ENCODE peak calls at places on chromosomes 12 and 14, in five cellular contexts. Z, N, A, H and V are unnamed samples.

GRCh38 chr12:28866715-28867503 is 282.2 kb upstream of the FAR2 start:
- DNase-seq in A (no peak), Z (no peak), N (no peak), H (no peak), V (no peak)

GRCh38 chr12:88371416-88372183 is 208.7 kb downstream of the KITLG start:
- DNase-seq in Z (no peak), A (no peak), N (no peak), H (no peak), V (no peak)

GRCh38 chr14:75879031-75879430 is 102.8 kb downstream of the TGFB3 start:
- DNase-seq in H (no peak), Z (peak; percentile 97), A (no peak), N (no peak), V (no peak)

GRCh38 chr12:127822743-127823433 is 444.1 kb upstream of the TMEM132C start:
- DNase-seq in N (no peak), Z (no peak), H (no peak), A (no peak), V (no peak)

GRCh38 chr12:45279916-45280547 is 64.1 kb downstream of the ANO6 start:
- DNase-seq in H (no peak), A (no peak), N (no peak), Z (no peak), V (no peak)

GRCh38 chr14:54667764-54668163 is 100.8 kb downstream of the SAMD4A start:
- DNase-seq in H (no peak), N (no peak), A (no peak), Z (no peak), V (no peak)

GRCh38 chr12:115233891-115234543 is 550.0 kb upstream of the TBX3 start:
- DNase-seq in Z (no peak), H (no peak), N (peak; percentile 77), A (no peak), V (peak; percentile 92)

GRCh38 chr12:101609198-101609597 is 14.4 kb downstream of the MYBPC1 start:
- DNase-seq in H (no peak), N (no peak), Z (no peak), A (no peak), V (no peak)

GRCh38 chr12:79454338-79454777 is 236.4 kb downstream of the PAWR start:
- DNase-seq in N (no peak), Z (peak; percentile 78), H (no peak), A (no peak), V (peak; percentile 10)

GRCh38 chr12:106205208-106206069 is 42.4 kb downstream of the CKAP4 start:
- DNase-seq in N (peak; percentile 58), Z (no peak), A (no peak), H (no peak), V (peak; percentile 33)

GRCh38 chr14:85172889-85173458 is 357.0 kb upstream of the FLRT2 start:
- DNase-seq in A (no peak), N (no peak), Z (no peak), H (no peak), V (no peak)

GRCh38 chr14:92792885-92793284 is 1.2 kb upstream of the GOLGA5 start:
- DNase-seq in H (no peak), A (no peak), N (no peak), Z (no peak), V (peak; percentile 59)

GRCh38 chr12:121532503-121533390 is 48.1 kb downstream of the KDM2B start:
- DNase-seq in H (no peak), Z (peak; percentile 84), N (no peak), A (no peak), V (no peak)

GRCh38 chr12:115149685-115150378 is 465.9 kb upstream of the TBX3 start:
- DNase-seq in H (no peak), A (no peak), N (no peak), Z (peak; percentile 99), V (no peak)

GRCh38 chr12:51217133-51217967 is 512 bp downstream of the POU6F1 start:
- DNase-seq in Z (no peak), H (peak; percentile 31), N (peak; percentile 73), A (no peak), V (peak; percentile 39)

GRCh38 chr14:69850736-69851112 is 28.5 kb upstream of the SMOC1 start:
- DNase-seq in A (no peak), N (no peak), Z (no peak), H (no peak), V (no peak)

GRCh38 chr14:88841741-88842140 is 17.3 kb downstream of the TTC8 start:
- DNase-seq in N (no peak), H (no peak), A (no peak), Z (peak; percentile 48), V (no peak)

GRCh38 chr12:110684322-110684836 is 4.5 kb downstream of the HVCN1 start:
- DNase-seq in H (no peak), A (no peak), Z (peak; percentile 64), N (no peak), V (no peak)

GRCh38 chr12:47343684-47344567 is 264.2 kb upstream of the AMIGO2 start:
- DNase-seq in A (no peak), N (no peak), H (no peak), Z (peak; percentile 88), V (no peak)

GRCh38 chr12:122126713-122127597 is 47.1 kb downstream of the IL31 start:
- DNase-seq in Z (no peak), N (no peak), A (no peak), H (no peak), V (peak; percentile 24)

GRCh38 chr12:95774311-95775045 is 16.1 kb downstream of the NTN4 start:
- DNase-seq in N (no peak), Z (peak; percentile 79), A (no peak), H (no peak), V (no peak)

GRCh38 chr14:34797747-34798583 is 77.2 kb downstream of the BAZ1A start:
- DNase-seq in A (no peak), N (peak; percentile 54), H (no peak), Z (no peak), V (peak; percentile 9)

GRCh38 chr14:43900173-43900655 is 606.9 kb downstream of the FSCB start:
- DNase-seq in Z (no peak), H (no peak), A (no peak), N (no peak), V (no peak)

GRCh38 chr14:74882103-74882920 is 596 bp downstream of the DLST start:
- DNase-seq in A (no peak), N (no peak), H (peak; percentile 17), Z (peak; percentile 41), V (peak; percentile 51)

DNA sequence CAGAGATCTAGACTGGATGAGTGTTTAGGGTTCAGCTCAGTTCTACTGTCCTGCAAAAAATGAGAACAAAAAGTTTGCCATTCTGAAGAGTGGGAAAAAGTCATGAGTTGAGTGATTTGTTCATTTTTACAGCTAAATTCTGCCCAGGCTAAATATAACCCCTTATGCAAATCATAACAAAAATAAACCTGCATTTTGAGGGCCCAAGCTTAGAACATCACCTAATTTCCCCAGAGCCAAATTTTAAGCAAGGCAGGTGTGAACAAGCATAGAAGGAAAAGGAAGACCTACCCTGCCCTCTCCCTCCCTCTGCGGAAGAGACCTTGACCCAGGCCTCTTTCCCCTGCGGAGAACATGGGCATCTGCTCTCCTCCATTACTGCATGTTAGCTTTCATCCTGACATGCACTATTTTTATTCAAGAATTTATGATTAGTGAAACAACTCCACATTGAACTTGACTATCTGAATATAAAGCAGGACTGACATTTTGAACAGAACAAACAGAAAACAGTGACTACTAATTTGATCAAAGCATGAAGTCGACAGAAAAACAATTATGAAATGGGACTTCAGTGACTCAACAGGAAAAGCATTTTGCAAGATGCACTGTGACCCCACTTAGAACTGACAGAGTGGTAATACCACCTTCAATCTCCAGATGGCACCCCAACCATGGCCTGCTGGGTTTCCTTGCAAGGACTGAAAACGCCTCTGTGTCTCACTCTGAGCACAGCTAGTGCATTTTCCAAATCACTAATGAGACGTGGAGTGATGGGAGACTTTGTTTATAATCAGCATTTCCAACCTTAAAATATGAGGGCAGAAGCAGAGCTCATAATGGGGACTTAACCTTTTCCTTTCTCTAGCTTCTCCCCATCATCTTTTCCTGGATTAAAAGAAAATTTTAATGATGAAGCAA is 30.9 kb upstream of the SELPLG start:
- DNase-seq in Z (peak; percentile 95), A (peak; percentile 63), H (peak; percentile 80), N (peak; percentile 88), V (peak; percentile 94)
- H2BK5ac ChIP-seq in Z (peak overlapping the region; percentile 81), A (no peak overlapping the region), H (no peak overlapping the region), N (no peak overlapping the region), V (no peak overlapping the region)

DNA sequence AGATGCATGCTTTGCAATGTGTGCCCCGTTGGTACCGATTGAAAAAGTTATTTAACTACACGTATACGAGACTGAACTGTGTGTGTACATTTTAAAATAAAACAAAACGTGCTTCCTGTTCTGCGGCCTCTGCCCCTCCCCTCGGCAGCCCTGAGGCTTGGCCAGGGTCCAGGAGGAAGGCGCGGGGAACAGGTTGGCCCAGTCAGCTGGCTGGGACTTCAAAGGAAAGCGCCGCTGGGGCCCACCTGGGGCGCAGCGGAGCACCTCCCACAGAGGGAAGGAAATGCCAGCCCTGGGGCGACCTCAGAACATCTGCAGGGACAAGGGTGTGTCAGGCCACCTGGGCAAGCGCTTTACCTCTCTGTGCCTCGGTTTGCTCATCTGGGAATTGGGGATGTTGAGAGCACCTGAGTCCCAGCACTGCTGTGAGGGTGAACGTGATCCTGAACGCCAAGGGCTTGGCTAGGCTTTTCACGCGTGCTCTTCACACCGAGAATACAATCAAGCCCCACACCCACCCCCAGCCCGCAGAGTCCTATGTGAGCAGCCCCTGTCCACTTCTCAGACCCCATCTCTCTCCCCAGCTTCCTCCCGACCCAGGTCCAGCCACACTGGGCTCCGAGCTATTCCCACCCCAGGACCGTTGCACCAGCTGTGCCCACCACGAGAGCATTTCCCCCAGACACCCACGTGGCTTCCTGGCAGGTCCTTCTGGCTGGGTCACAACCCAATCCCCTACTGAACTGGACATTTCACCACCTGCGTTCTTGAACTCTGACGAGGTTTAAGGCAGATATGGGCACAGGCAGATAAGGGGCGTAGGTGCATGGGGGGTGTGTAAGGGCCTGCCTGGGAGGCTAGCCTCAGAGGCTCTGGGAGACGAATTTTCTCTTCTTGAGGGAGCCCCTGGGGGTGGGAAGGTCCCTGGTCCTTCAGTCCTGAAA is 41.9 kb upstream of the NCOR2 start:
- DNase-seq in N (peak; percentile 69), Z (peak; percentile 34), A (no peak), H (no peak), V (peak; percentile 38)
- H2BK15ac ChIP-seq in N (no peak overlapping the region), Z (no peak overlapping the region), A (no peak overlapping the region), H (no peak overlapping the region), V (no peak overlapping the region)

GRCh38 chr12:2286461-2287131 is 233.8 kb downstream of the CACNA1C start:
- DNase-seq in N (no peak), H (no peak), Z (no peak), A (no peak), V (no peak)
- H2BK5ac ChIP-seq in N (no peak overlapping the region), H (no peak overlapping the region), Z (no peak overlapping the region), A (no peak overlapping the region), V (no peak overlapping the region)

GRCh38 chr12:989751-990278 is 1.2 kb upstream of the ERC1 start:
- DNase-seq in A (no peak), Z (peak; percentile 81), H (peak; percentile 21), N (no peak), V (peak; percentile 43)
- H2BK15ac ChIP-seq in A (no peak overlapping the region), Z (peak overlapping the region; percentile 25), H (no peak overlapping the region), N (no peak overlapping the region), V (no peak overlapping the region)

GRCh38 chr12:65616022-65616421 is 208.3 kb upstream of the HMGA2 start:
- DNase-seq in N (no peak), H (no peak), A (no peak), Z (no peak), V (no peak)
- H2BK5ac ChIP-seq in N (no peak overlapping the region), H (no peak overlapping the region), A (no peak overlapping the region), Z (peak overlapping the region; percentile 70), V (no peak overlapping the region)

GRCh38 chr14:65230287-65230728 is 128.0 kb upstream of the MAX start:
- DNase-seq in N (no peak), Z (no peak), A (no peak), H (no peak), V (no peak)
- H2BK15ac ChIP-seq in N (no peak overlapping the region), Z (peak overlapping the region; percentile 95), A (no peak overlapping the region), H (no peak overlapping the region), V (peak overlapping the region; percentile 89)

GRCh38 chr14:64934338-64934939 is 8.1 kb downstream of the GPX2 start:
- DNase-seq in N (no peak), A (no peak), Z (no peak), H (no peak), V (no peak)
- H2BK5ac ChIP-seq in N (no peak overlapping the region), A (no peak overlapping the region), Z (no peak overlapping the region), H (no peak overlapping the region), V (no peak overlapping the region)